ENCODE peak calls at places on chromosomes 7 and 10, in nine cellular contexts. B is A549; X is osteocyte; H is cardiac fibroblast; T is AG04450; R is globus pallidus; J is NCI-H460; Z is activated CD4-positive, alpha-beta T cell treated with anti-CD3 and anti-CD28 coated beads, Interleukin-2, amount 50 U/mL, for 48 hours; P is T1000. K is an unnamed sample.

GRCh38 chr10:13163859-13164258 is 2.5 kb downstream of the MCM10 start:
- DNase-seq in J (no peak), X (no peak), Z (no peak), T (no peak), P (no peak), H (no peak), R (no peak), B (no peak), K (no peak)

GRCh38 chr10:110651044-110651958 is 7.2 kb downstream of the RBM20 start:
- DNase-seq in B (no peak), P (peak), Z (peak), J (no peak), T (peak), R (no peak), H (peak), X (no peak), K (no peak)

GRCh38 chr10:42980553-42981357 is 96.1 kb upstream of the RET start:
- DNase-seq in J (no peak), P (no peak), H (no peak), B (no peak), T (no peak), Z (no peak), X (peak), R (no peak), K (no peak)

GRCh38 chr7:93040355-93040754 is 77.4 kb downstream of the SAMD9 start:
- DNase-seq in P (no peak), T (no peak), B (no peak), J (no peak), X (no peak), R (no peak), Z (no peak), H (no peak), K (no peak)

GRCh38 chr7:150923191-150923590 is 54.9 kb downstream of the KCNH2 start:
- DNase-seq in R (no peak), P (no peak), J (no peak), H (no peak), X (no peak), T (no peak), Z (no peak), B (no peak), K (no peak)

GRCh38 chr7:40202851-40203250 is 68.0 kb downstream of the SUGCT start:
- DNase-seq in H (no peak), T (no peak), P (no peak), R (no peak), J (no peak), Z (no peak), B (no peak), X (no peak), K (no peak)

GRCh38 chr10:29807407-29807806 is 172.6 kb upstream of the SVIL start:
- DNase-seq in T (no peak), J (peak), X (no peak), R (no peak), P (no peak), Z (no peak), B (peak), H (peak), K (no peak)

GRCh38 chr7:50662059-50662689 is 97.0 kb upstream of the DDC start:
- DNase-seq in Z (no peak), H (no peak), P (no peak), J (no peak), X (peak), T (no peak), B (no peak), R (no peak), K (no peak)

GRCh38 chr7:35599642-35600041 is 95.3 kb downstream of the HERPUD2 start:
- DNase-seq in R (no peak), Z (no peak), H (no peak), P (no peak), J (no peak), B (no peak), X (no peak), T (no peak), K (no peak)

GRCh38 chr7:18715988-18716387 is 220.4 kb downstream of the HDAC9 start:
- DNase-seq in Z (no peak), T (no peak), X (no peak), B (no peak), J (no peak), R (peak), P (no peak), H (no peak), K (no peak)

GRCh38 chr7:75599244-75599771 is 107.2 kb downstream of the SPDYE5 start:
- DNase-seq in B (no peak), H (no peak), R (peak), X (no peak), T (no peak), P (no peak), Z (no peak), J (no peak), K (peak)

GRCh38 chr7:128904381-128905197 is 5.9 kb downstream of the KCP start:
- DNase-seq in J (peak), H (peak), B (peak), R (peak), P (no peak), Z (no peak), T (no peak), X (no peak), K (peak)

GRCh38 chr10:79209340-79209739 is 137.9 kb upstream of the PPIF start:
- DNase-seq in X (no peak), R (no peak), Z (no peak), T (no peak), H (no peak), B (no peak), P (no peak), J (no peak), K (no peak)

GRCh38 chr10:13349776-13350274 is 1.7 kb upstream of the SEPHS1 start:
- DNase-seq in H (peak), Z (peak), R (peak), J (no peak), T (no peak), X (no peak), B (no peak), P (peak), K (no peak)

GRCh38 chr10:80622153-80622552 is 84.5 kb downstream of the SH2D4B start:
- DNase-seq in H (no peak), R (no peak), X (no peak), Z (no peak), B (no peak), T (no peak), J (no peak), P (no peak), K (no peak)

GRCh38 chr7:48421357-48421756 is 250.1 kb downstream of the ABCA13 start:
- DNase-seq in T (peak), B (no peak), X (no peak), H (peak), J (no peak), P (no peak), Z (no peak), R (no peak), K (no peak)

GRCh38 chr7:104967595-104967994 is 46.4 kb upstream of the KMT2E start:
- DNase-seq in T (no peak), Z (no peak), H (peak), X (no peak), B (no peak), P (no peak), J (no peak), R (no peak), K (no peak)

GRCh38 chr10:129579228-129579627 is 112.2 kb downstream of the MGMT start:
- DNase-seq in P (no peak), Z (no peak), R (no peak), B (no peak), X (no peak), T (no peak), J (no peak), H (no peak), K (no peak)

GRCh38 chr10:128723631-128724205 is 597.5 kb upstream of the MKI67 start:
- DNase-seq in Z (no peak), R (no peak), P (no peak), H (no peak), B (no peak), X (no peak), T (no peak), J (no peak), K (no peak)

GRCh38 chr7:81903115-81903514 is 133.3 kb upstream of the HGF start:
- DNase-seq in P (no peak), R (no peak), X (no peak), Z (no peak), J (no peak), H (peak), B (no peak), T (no peak), K (no peak)

GRCh38 chr10:75643405-75643804 is 212.0 kb downstream of the LRMDA start:
- DNase-seq in H (no peak), T (no peak), P (no peak), X (no peak), R (no peak), Z (no peak), J (no peak), B (no peak), K (no peak)

GRCh38 chr7:101733713-101734475 is 83.5 kb upstream of the CUX1 start:
- DNase-seq in J (no peak), H (peak), B (no peak), R (no peak), P (no peak), X (no peak), T (no peak), Z (no peak), K (no peak)

GRCh38 chr7:4824120-4824775 is 37.6 kb downstream of the PAPOLB start:
- DNase-seq in J (no peak), P (no peak), Z (no peak), X (no peak), R (no peak), T (no peak), B (no peak), H (no peak), K (no peak)

GRCh38 chr7:24619978-24620377 is 46.7 kb downstream of the PALS2 start:
- DNase-seq in B (no peak), Z (no peak), P (no peak), J (no peak), H (no peak), X (no peak), T (no peak), R (no peak), K (no peak)

GRCh38 chr7:73715648-73716317 is 3.7 kb downstream of the STX1A start:
- DNase-seq in R (no peak), P (peak), T (peak), J (peak), X (peak), H (peak), Z (peak), B (peak), K (no peak)

GRCh38 chr7:94656925-94657731 is 1.2 kb upstream of the SGCE start:
- DNase-seq in J (no peak), Z (peak), R (peak), T (no peak), H (peak), P (no peak), X (no peak), B (no peak), K (no peak)

GRCh38 chr10:29067161-29067560 is 221.7 kb upstream of the LYZL1 start:
- DNase-seq in T (no peak), X (no peak), Z (no peak), P (no peak), B (no peak), H (peak), J (no peak), R (no peak), K (no peak)

K was measured in frontal cortex.